ENCODE peak calls at places on chromosomes 5 and 9, in nine cellular contexts. A is tibial nerve, E is upper lobe of right lung, Y is body of pancreas, B is endodermal cell, O is endothelial cell of umbilical vein, W is SK-N-SH, Q is cardiac muscle cell, I is transverse colon. R is an unnamed sample.

GRCh38 chr5:50969207-50970145 is 303.0 kb downstream of the PARP8 start:
- DNase-seq in A (no peak), E (no peak), Y (peak; percentile 25), B (peak; percentile 75), O (no peak), W (peak; percentile 80), Q (peak; percentile 50), I (no peak), R (no peak)

GRCh38 chr9:14924821-14925220 is 14.6 kb upstream of the FREM1 start:
- DNase-seq in A (no peak), E (no peak), Y (no peak), B (no peak), O (no peak), W (no peak), Q (no peak), I (no peak), R (no peak)

GRCh38 chr5:58787982-58788381 is 205.1 kb downstream of the RAB3C start:
- DNase-seq in A (no peak), E (no peak), Y (no peak), B (no peak), O (no peak), W (peak; percentile 27), Q (peak; percentile 24), I (no peak), R (no peak)

GRCh38 chr9:83629433-83630104 is 6.6 kb downstream of the IDNK start:
- DNase-seq in A (no peak), E (no peak), Y (no peak), B (no peak), O (no peak), W (no peak), Q (no peak), I (peak; percentile 31), R (no peak)

GRCh38 chr9:120480707-120481106 is 99.3 kb downstream of the CDK5RAP2 start:
- DNase-seq in A (no peak), E (no peak), Y (peak; percentile 25), B (peak; percentile 40), O (peak; percentile 10), W (no peak), Q (no peak), I (no peak), R (no peak)

GRCh38 chr5:12399868-12400267 is 495.6 kb upstream of the CTNND2 start:
- DNase-seq in A (no peak), E (no peak), Y (no peak), B (no peak), O (no peak), W (no peak), Q (no peak), I (no peak), R (no peak)

GRCh38 chr5:66616495-66617222 is 20.5 kb downstream of the MAST4 start:
- DNase-seq in A (no peak), E (peak; percentile 79), Y (peak; percentile 15), B (no peak), O (no peak), W (no peak), Q (no peak), I (no peak), R (no peak)

GRCh38 chr9:135394699-135395645 is 84.6 kb upstream of the PPP1R26 start:
- DNase-seq in A (no peak), E (no peak), Y (no peak), B (no peak), O (no peak), W (no peak), Q (no peak), I (no peak), R (no peak)

GRCh38 chr5:166724284-166724683 is 1567.2 kb upstream of the WWC1 start:
- DNase-seq in A (no peak), E (no peak), Y (no peak), B (no peak), O (no peak), W (no peak), Q (no peak), I (no peak), R (no peak)

GRCh38 chr9:17757816-17758215 is 178.9 kb downstream of the SH3GL2 start:
- DNase-seq in A (no peak), E (no peak), Y (no peak), B (no peak), O (no peak), W (no peak), Q (no peak), I (no peak), R (no peak)

GRCh38 chr5:146451411-146451810 is 4.3 kb downstream of the TCERG1 start:
- DNase-seq in A (no peak), E (no peak), Y (no peak), B (no peak), O (no peak), W (no peak), Q (no peak), I (no peak), R (no peak)
- TF ChIP-seq CTCF in A (no peak), E (peak; percentile 11), Y (no peak), B (peak; percentile 74), O (peak; percentile 23), W (peak; percentile 55), Q (peak; percentile 10), I (no peak), R (no peak)

DNA sequence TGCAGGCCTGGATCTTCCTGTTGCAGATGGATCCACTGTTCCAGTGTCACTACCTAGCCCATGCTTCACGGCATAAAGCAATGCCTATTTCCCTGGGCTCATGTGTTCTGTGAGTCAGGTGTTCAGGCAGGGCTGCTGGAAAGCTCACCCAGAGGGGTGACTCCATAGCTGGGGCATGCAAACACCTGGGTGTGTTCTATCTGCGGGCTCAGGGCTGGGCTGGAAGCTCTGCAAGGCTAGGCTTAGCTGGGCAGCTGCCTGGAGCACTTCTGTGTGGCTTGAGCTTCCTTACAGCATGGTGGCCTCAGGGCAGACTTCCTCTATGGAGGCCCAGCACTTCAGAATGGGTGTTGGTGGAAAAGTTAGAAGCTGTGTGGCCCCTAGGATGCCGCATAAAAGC is 139.9 kb downstream of the GADD45G start:
- DNase-seq in A (no peak), E (no peak), Y (no peak), B (no peak), O (no peak), W (no peak), Q (no peak), I (no peak), R (no peak)
- H3K4me1 ChIP-seq in A (no peaks in the 10 kb centered on the region), E (peaks cover 7% of the 10 kb centered on the region), Y (peaks cover 14% of the 10 kb centered on the region), B (peaks cover 12% of the 10 kb centered on the region), O (no peaks in the 10 kb centered on the region), W (no peaks in the 10 kb centered on the region), Q (peaks cover 8% of the 10 kb centered on the region), I (no peaks in the 10 kb centered on the region), R (no peaks in the 10 kb centered on the region)

GRCh38 chr5:127909078-127909477 is 174.5 kb upstream of the SLC12A2 start:
- DNase-seq in A (no peak), E (no peak), Y (peak; percentile 56), B (peak; percentile 81), O (peak; percentile 68), W (peak; percentile 13), Q (peak; percentile 66), I (no peak), R (no peak)
- TF ChIP-seq CTCF in A (peak; percentile 24), E (peak; percentile 53), Y (peak; percentile 38), B (peak; percentile 87), O (peak; percentile 56), W (peak; percentile 57), Q (peak; percentile 76), I (peak; percentile 13), R (peak; percentile 22)

GRCh38 chr9:99389087-99390033 is 167.3 kb downstream of the SEC61B start:
- DNase-seq in A (no peak), E (no peak), Y (no peak), B (no peak), O (no peak), W (no peak), Q (no peak), I (no peak), R (no peak)
- H3K4me1 ChIP-seq in A (no peaks in the 10 kb centered on the region), E (no peaks in the 10 kb centered on the region), Y (no peaks in the 10 kb centered on the region), B (peaks cover 8% of the 10 kb centered on the region), O (peaks cover 14% of the 10 kb centered on the region), W (peaks cover 15% of the 10 kb centered on the region), Q (no peaks in the 10 kb centered on the region), I (no peaks in the 10 kb centered on the region), R (no peaks in the 10 kb centered on the region)

GRCh38 chr5:178194026-178194425 is 6.9 kb upstream of the GMCL2 start:
- DNase-seq in A (no peak), E (no peak), Y (no peak), B (peak; percentile 56), O (no peak), W (no peak), Q (no peak), I (no peak), R (no peak)

GRCh38 chr5:178198706-178199105 is 5.6 kb upstream of the HNRNPAB start:
- DNase-seq in A (no peak), E (no peak), Y (no peak), B (no peak), O (no peak), W (no peak), Q (no peak), I (no peak), R (no peak)

GRCh38 chr5:178199581-178200434 is 4.5 kb upstream of the HNRNPAB start:
- DNase-seq in A (no peak), E (no peak), Y (no peak), B (no peak), O (no peak), W (no peak), Q (no peak), I (no peak), R (peak; percentile 46)

GRCh38 chr5:178196413-178196812 is 7.9 kb upstream of the HNRNPAB start:
- DNase-seq in A (no peak), E (no peak), Y (no peak), B (peak; percentile 53), O (no peak), W (no peak), Q (no peak), I (no peak), R (no peak)

GRCh38 chr5:178196986-178197385 is 7.3 kb upstream of the HNRNPAB start:
- DNase-seq in A (no peak), E (no peak), Y (no peak), B (peak; percentile 78), O (no peak), W (peak; percentile 65), Q (no peak), I (peak; percentile 27), R (peak; percentile 50)
- TF ChIP-seq CTCF in A (no peak), E (peak; percentile 49), Y (no peak), B (peak; percentile 70), O (peak; percentile 56), W (peak; percentile 47), Q (peak; percentile 47), I (peak; percentile 30), R (no peak)

GRCh38 chr5:169439362-169439761 is 138.4 kb upstream of the SLIT3 start:
- DNase-seq in A (no peak), E (no peak), Y (no peak), B (no peak), O (no peak), W (no peak), Q (no peak), I (no peak), R (no peak)
- H3K4me1 ChIP-seq in A (peaks cover 10% of the 10 kb centered on the region), E (no peaks in the 10 kb centered on the region), Y (peaks cover 3% of the 10 kb centered on the region), B (peaks cover 8% of the 10 kb centered on the region), O (peaks cover 7% of the 10 kb centered on the region), W (no peaks in the 10 kb centered on the region), Q (peaks cover 19% of the 10 kb centered on the region), I (no peaks in the 10 kb centered on the region), R (no peaks in the 10 kb centered on the region)

DNA sequence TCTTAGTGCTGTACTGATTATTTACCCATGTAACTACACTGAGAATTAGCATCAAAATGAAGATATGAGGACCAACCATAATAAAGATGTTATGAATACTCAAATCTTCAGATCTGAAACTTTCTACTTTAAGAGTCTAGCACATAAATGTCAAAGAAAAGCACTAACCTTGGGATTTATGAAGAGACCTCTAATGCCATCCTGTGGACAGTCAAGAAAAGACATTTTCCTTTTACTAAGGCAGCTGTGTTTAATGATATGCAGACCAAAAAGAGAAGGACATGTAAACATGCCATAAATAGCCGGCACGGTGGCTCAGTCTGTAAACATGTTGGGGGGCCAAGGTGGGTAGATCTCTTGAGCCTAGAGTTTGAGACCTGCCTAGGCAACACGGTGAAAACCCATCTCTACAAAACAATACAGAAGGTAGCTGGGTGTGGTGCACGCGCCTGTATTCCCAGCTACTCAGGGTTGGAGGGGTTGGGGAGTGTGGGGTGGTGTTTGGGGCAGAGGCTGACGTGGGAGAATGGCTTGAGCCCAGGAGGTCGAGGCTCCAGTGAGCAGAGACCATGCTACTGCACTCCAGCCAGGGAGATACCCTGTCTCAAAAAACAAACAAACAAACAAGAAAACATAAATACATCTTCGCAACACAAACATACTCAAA is 266.9 kb upstream of the TYRP1 start:
- DNase-seq in A (no peak), E (no peak), Y (no peak), B (peak; percentile 57), O (peak; percentile 64), W (no peak), Q (peak; percentile 52), I (no peak), R (no peak)
- TF ChIP-seq CTCF in A (no peak), E (no peak), Y (no peak), B (peak; percentile 73), O (peak; percentile 21), W (peak; percentile 30), Q (peak; percentile 29), I (no peak), R (no peak)

R was measured in ascending aorta.